ENCODE peak calls at places on chromosomes 6 and 20, in four cellular contexts. A, G, E and Z are unnamed samples.

GRCh38 chr20:34124469-34125249 is 12.6 kb upstream of the EIF2S2 start:
- DNase-seq in A (no peak), G (no peak), E (no peak), Z (no peak)

GRCh38 chr20:38825901-38826625 is 20.6 kb downstream of the PPP1R16B start:
- DNase-seq in A (no peak), G (peak), E (no peak), Z (peak)

GRCh38 chr6:10404799-10405524 is 9.9 kb downstream of the TFAP2A start:
- DNase-seq in A (no peak), G (no peak), E (no peak), Z (no peak)

GRCh38 chr6:15090145-15090579 is 155.7 kb upstream of the JARID2 start:
- DNase-seq in A (no peak), G (peak), E (no peak), Z (no peak)

GRCh38 chr6:157974341-157974894 is 7.2 kb upstream of the SYNJ2 start:
- DNase-seq in A (no peak), G (peak), E (no peak), Z (no peak)

GRCh38 chr20:32231847-32232246 is 24.2 kb downstream of the POFUT1 start:
- DNase-seq in A (no peak), G (no peak), E (no peak), Z (peak)

GRCh38 chr6:155481215-155481614 is 25.6 kb upstream of the NOX3 start:
- DNase-seq in A (no peak), G (peak), E (no peak), Z (no peak)

GRCh38 chr6:108113557-108114519 is 39.3 kb upstream of the OSTM1 start:
- DNase-seq in A (no peak), G (peak), E (peak), Z (peak)

GRCh38 chr6:151765444-151765886 is 42.0 kb upstream of the ESR1 start:
- DNase-seq in A (no peak), G (peak), E (peak), Z (peak)